ENCODE peak calls at places on chromosomes 3 and 15, in nine cellular contexts. E is progenitor cell of endocrine pancreas; H is SHP77; Z is CD8-positive, alpha-beta memory T cell; C is NCI-H510A; Q is aorta; A is AG08396; M is NCI-H1048; I is hepatic stellate cell. V is an unnamed sample.

GRCh38 chr15:36501063-36501678 is 78.3 kb upstream of the CDIN1 start:
- DNase-seq in Z (no peak), Q (no peak), M (peak), E (no peak), C (no peak), H (peak), A (peak), I (peak), V (no peak)

GRCh38 chr3:190617185-190617584 is 103.3 kb downstream of the IL1RAP start:
- DNase-seq in C (no peak), Q (peak), A (no peak), E (no peak), M (no peak), Z (no peak), I (no peak), H (no peak), V (no peak)

GRCh38 chr3:187777331-187778046 is 32.2 kb upstream of the BCL6 start:
- DNase-seq in I (no peak), H (no peak), Q (no peak), M (no peak), E (no peak), Z (no peak), C (no peak), A (no peak), V (peak)

GRCh38 chr15:31341036-31341435 is 14.4 kb downstream of the KLF13 start:
- DNase-seq in Z (no peak), A (no peak), Q (no peak), I (no peak), M (no peak), C (no peak), H (no peak), E (no peak), V (no peak)

GRCh38 chr15:24857094-24857437 is 97.7 kb upstream of the SNRPN start:
- DNase-seq in E (no peak), Q (no peak), M (no peak), H (no peak), A (no peak), I (no peak), Z (no peak), C (no peak), V (no peak)

GRCh38 chr3:128075516-128076464 is 23.6 kb downstream of the SEC61A1 start:
- DNase-seq in E (peak), H (no peak), M (no peak), Z (peak), A (peak), I (peak), Q (peak), C (no peak), V (no peak)

GRCh38 chr3:39381432-39381831 is 1.7 kb upstream of the SLC25A38 start:
- DNase-seq in H (no peak), C (no peak), I (no peak), A (no peak), E (no peak), Q (no peak), M (no peak), Z (no peak), V (no peak)

GRCh38 chr3:126731044-126731443 is 27.0 kb downstream of the CHCHD6 start:
- DNase-seq in A (no peak), Q (no peak), E (no peak), Z (no peak), M (no peak), C (no peak), I (no peak), H (no peak), V (no peak)

GRCh38 chr3:188437921-188438320 is 284.0 kb downstream of the LPP start:
- DNase-seq in Z (no peak), E (no peak), M (no peak), A (no peak), C (no peak), Q (no peak), I (no peak), H (no peak), V (no peak)

GRCh38 chr3:188452158-188452772 is 298.3 kb downstream of the LPP start:
- DNase-seq in A (no peak), H (no peak), C (no peak), Q (no peak), Z (no peak), M (no peak), E (no peak), I (no peak), V (no peak)

GRCh38 chr3:184635126-184635525 is 73.5 kb downstream of the EPHB3 start:
- DNase-seq in I (no peak), M (no peak), A (no peak), E (no peak), Z (no peak), Q (no peak), C (peak), H (peak), V (no peak)

GRCh38 chr3:186519021-186519658 is 25.0 kb downstream of the CRYGS start:
- DNase-seq in M (no peak), A (no peak), Q (no peak), E (no peak), H (no peak), C (no peak), I (no peak), Z (peak), V (peak)

GRCh38 chr3:38649500-38650247 is at the start of gene SCN5A:
- DNase-seq in Q (peak), Z (peak), A (peak), C (no peak), E (no peak), M (no peak), I (peak), H (no peak), V (no peak)

GRCh38 chr3:24514139-24514538 is 19.5 kb upstream of the THRB start:
- DNase-seq in Z (no peak), Q (no peak), M (no peak), A (no peak), I (no peak), C (no peak), E (no peak), H (no peak), V (no peak)

GRCh38 chr15:42919794-42920280 is 741 bp downstream of the TTBK2 start:
- DNase-seq in M (no peak), I (peak), C (no peak), H (no peak), Z (peak), Q (no peak), A (no peak), E (no peak), V (no peak)

GRCh38 chr3:4739289-4740236 is 239.7 kb upstream of the BHLHE40 start:
- DNase-seq in Q (no peak), I (no peak), E (no peak), C (no peak), M (no peak), H (no peak), Z (no peak), A (no peak), V (peak)

GRCh38 chr3:124791142-124791541 is 60.9 kb downstream of the UMPS start:
- DNase-seq in I (no peak), H (no peak), A (no peak), Q (no peak), Z (no peak), M (no peak), E (no peak), C (no peak), V (no peak)

GRCh38 chr3:21750291-21750690 is 719 bp downstream of the ZNF385D start:
- DNase-seq in M (no peak), H (no peak), Z (no peak), A (no peak), I (no peak), E (no peak), Q (no peak), C (no peak), V (no peak)

GRCh38 chr3:26078539-26078938 is 288.6 kb downstream of the OXSM start:
- DNase-seq in Q (no peak), A (no peak), M (no peak), C (no peak), E (no peak), H (no peak), Z (no peak), I (no peak), V (no peak)

GRCh38 chr15:65083262-65083701 is 6.7 kb downstream of the KBTBD13 start:
- DNase-seq in C (no peak), M (no peak), I (peak), E (no peak), Q (no peak), H (no peak), Z (no peak), A (peak), V (no peak)

GRCh38 chr15:98111806-98112205 is 151.3 kb downstream of the ARRDC4 start:
- DNase-seq in Q (no peak), M (no peak), A (no peak), H (no peak), E (no peak), I (no peak), Z (no peak), C (no peak), V (no peak)

GRCh38 chr3:129794319-129795201 is 99.0 kb downstream of the TMCC1 start:
- DNase-seq in M (peak), I (no peak), C (peak), Q (no peak), A (no peak), E (peak), H (peak), Z (no peak), V (no peak)

GRCh38 chr3:31997500-31997899 is 15.9 kb downstream of the ZNF860 start:
- DNase-seq in M (no peak), Z (no peak), H (no peak), A (no peak), I (no peak), E (no peak), C (no peak), Q (no peak), V (no peak)

GRCh38 chr15:50051811-50052419 is 67.1 kb downstream of the ATP8B4 start:
- DNase-seq in Z (no peak), I (peak), C (no peak), Q (peak), E (no peak), M (peak), H (peak), A (peak), V (peak)

GRCh38 chr15:101242160-101242998 is 9.5 kb downstream of the CHSY1 start:
- DNase-seq in A (peak), C (no peak), Z (peak), H (no peak), E (no peak), I (no peak), Q (no peak), M (no peak), V (peak)

GRCh38 chr3:185691622-185692021 is 105.5 kb downstream of the SENP2 start:
- DNase-seq in I (no peak), Z (no peak), E (no peak), A (no peak), M (no peak), Q (no peak), H (no peak), C (no peak), V (no peak)

GRCh38 chr15:43900964-43901363 is 74.2 kb downstream of the WDR76 start:
- DNase-seq in A (no peak), Q (no peak), C (no peak), I (no peak), E (no peak), H (no peak), M (no peak), Z (no peak), V (no peak)

GRCh38 chr3:100910986-100911385 is 82.2 kb downstream of the ABI3BP start:
- DNase-seq in I (no peak), E (no peak), C (no peak), H (no peak), Q (no peak), M (no peak), A (no peak), Z (no peak), V (no peak)

GRCh38 chr3:16511561-16512434 is 1.7 kb downstream of the RFTN1 start:
- DNase-seq in Q (peak), C (no peak), A (peak), E (no peak), M (no peak), Z (peak), I (peak), H (no peak), V (peak)

GRCh38 chr3:56744016-56744415 is 57.7 kb downstream of the ARHGEF3 start:
- DNase-seq in C (no peak), M (no peak), Q (no peak), H (no peak), Z (no peak), E (no peak), I (no peak), A (no peak), V (no peak)

GRCh38 chr3:43499256-43499655 is 122.6 kb downstream of the ANO10 start:
- DNase-seq in E (no peak), C (no peak), I (no peak), A (no peak), M (no peak), Z (no peak), H (no peak), Q (peak), V (no peak)

GRCh38 chr15:58467722-58468436 is 36.1 kb downstream of the LIPC start:
- DNase-seq in M (no peak), Z (no peak), E (no peak), Q (no peak), H (peak), C (peak), I (no peak), A (no peak), V (no peak)

GRCh38 chr3:126490619-126491018 is 14.9 kb upstream of the ZXDC start:
- DNase-seq in Q (no peak), E (no peak), C (no peak), Z (no peak), I (no peak), H (peak), A (no peak), M (no peak), V (no peak)

GRCh38 chr15:69061414-69061842 is 46.9 kb downstream of the NOX5 start:
- DNase-seq in M (no peak), I (no peak), Q (no peak), H (no peak), E (no peak), Z (no peak), C (no peak), A (no peak), V (no peak)

GRCh38 chr3:149339931-149340309 is 6.5 kb upstream of the TM4SF18 start:
- DNase-seq in M (no peak), E (no peak), H (peak), I (peak), Q (peak), A (peak), C (peak), Z (no peak), V (no peak)

GRCh38 chr3:41267975-41268640 is 68.8 kb downstream of the CTNNB1 start:
- DNase-seq in Q (no peak), A (peak), C (peak), Z (no peak), E (no peak), M (no peak), I (peak), H (peak), V (no peak)

GRCh38 chr3:110583373-110583935 is 488.2 kb upstream of the NECTIN3 start:
- DNase-seq in C (no peak), I (no peak), A (no peak), Q (no peak), M (no peak), E (no peak), Z (no peak), H (no peak), V (no peak)

GRCh38 chr3:118811333-118811732 is 223.3 kb downstream of the IGSF11 start:
- DNase-seq in Z (no peak), Q (no peak), H (no peak), M (no peak), E (no peak), I (no peak), C (no peak), A (no peak), V (no peak)

GRCh38 chr3:142929109-142929508 is 34.4 kb downstream of the PAQR9 start:
- DNase-seq in I (no peak), A (no peak), M (peak), Q (peak), E (no peak), Z (peak), C (no peak), H (peak), V (no peak)

V was measured in NK-92 treated with Interleukin-12 subunit alpha and Interleukin-12 subunit beta, amount 100 ng/mL, for 24 hours.